ENCODE peak calls at places on chromosomes 2 and 18, in nine cellular contexts. R is SK-N-SH; D is GM12878; M is pancreas; Y is left lung; L is gastrocnemius medialis; J is CD8-positive, alpha-beta T cell; O is K562; Q is RWPE1. B is an unnamed sample.

GRCh38 chr2:113370478-113371091 is 66.9 kb upstream of the ZNG1B start:
- DNase-seq in R (peak), D (peak), M (no peak), Y (peak), L (peak), J (peak), O (peak), Q (peak), B (peak)

GRCh38 chr2:139963863-139964355 is 1183.7 kb upstream of the NXPH2 start:
- DNase-seq in R (no peak), D (no peak), M (no peak), Y (no peak), L (no peak), J (no peak), O (no peak), Q (no peak), B (no peak)

GRCh38 chr18:77650799-77651385 is 401.2 kb downstream of the GALR1 start:
- DNase-seq in R (peak), D (no peak), M (peak), Y (peak), L (peak), J (no peak), O (peak), Q (no peak), B (no peak)

GRCh38 chr18:13216092-13216582 is 2.4 kb upstream of the LDLRAD4 start:
- DNase-seq in R (peak), D (peak), M (peak), Y (peak), L (peak), J (peak), O (no peak), Q (peak), B (no peak)

GRCh38 chr2:237866119-237866621 is 6.7 kb downstream of the RAMP1 start:
- DNase-seq in R (peak), D (no peak), M (no peak), Y (no peak), L (no peak), J (no peak), O (no peak), Q (no peak), B (no peak)

GRCh38 chr2:238164906-238165287 is 6.1 kb downstream of the ERFE start:
- DNase-seq in R (peak), D (no peak), M (peak), Y (no peak), L (no peak), J (no peak), O (no peak), Q (no peak), B (no peak)

GRCh38 chr2:240248981-240249422 is 108.5 kb upstream of the OTOS start:
- DNase-seq in R (peak), D (no peak), M (peak), Y (no peak), L (no peak), J (no peak), O (no peak), Q (no peak), B (no peak)

GRCh38 chr2:63882395-63883130 is 40.9 kb downstream of the UGP2 start:
- DNase-seq in R (no peak), D (no peak), M (no peak), Y (no peak), L (no peak), J (no peak), O (no peak), Q (no peak), B (no peak)

GRCh38 chr2:177983183-177983788 is 89.3 kb downstream of the PDE11A start:
- DNase-seq in R (peak), D (no peak), M (no peak), Y (no peak), L (no peak), J (no peak), O (peak), Q (peak), B (peak)

GRCh38 chr2:58010599-58010998 is 36.0 kb upstream of the VRK2 start:
- DNase-seq in R (no peak), D (no peak), M (no peak), Y (no peak), L (no peak), J (no peak), O (no peak), Q (no peak), B (no peak)

GRCh38 chr2:241898681-241899270 is 29.2 kb downstream of the RTP5 start:
- DNase-seq in R (peak), D (no peak), M (peak), Y (no peak), L (no peak), J (no peak), O (no peak), Q (no peak), B (no peak)

GRCh38 chr2:127581516-127582490 is 46.3 kb downstream of the MYO7B start:
- DNase-seq in R (no peak), D (no peak), M (no peak), Y (no peak), L (no peak), J (no peak), O (no peak), Q (no peak), B (no peak)

GRCh38 chr2:74744731-74745505 is 89.0 kb upstream of the HK2 start:
- DNase-seq in R (no peak), D (no peak), M (no peak), Y (no peak), L (no peak), J (no peak), O (no peak), Q (no peak), B (no peak)

GRCh38 chr18:23950644-23951043 is 63.9 kb upstream of the TTC39C start:
- DNase-seq in R (no peak), D (no peak), M (no peak), Y (no peak), L (no peak), J (no peak), O (no peak), Q (no peak), B (no peak)

GRCh38 chr2:64987001-64987962 is 1.9 kb upstream of the SLC1A4 start:
- DNase-seq in R (no peak), D (peak), M (no peak), Y (no peak), L (no peak), J (no peak), O (no peak), Q (peak), B (no peak)

GRCh38 chr2:23940262-23940975 is at the start of gene UBXN2A:
- DNase-seq in R (peak), D (no peak), M (peak), Y (peak), L (peak), J (peak), O (peak), Q (peak), B (no peak)

GRCh38 chr2:46846454-46846990 is 69.1 kb downstream of the MCFD2 start:
- DNase-seq in R (no peak), D (no peak), M (no peak), Y (peak), L (no peak), J (no peak), O (no peak), Q (no peak), B (no peak)

GRCh38 chr2:20614201-20615045 is 36.5 kb downstream of the HS1BP3 start:
- DNase-seq in R (no peak), D (no peak), M (peak), Y (peak), L (no peak), J (no peak), O (no peak), Q (no peak), B (no peak)

GRCh38 chr18:37160038-37160745 is 331.3 kb downstream of the KIAA1328 start:
- DNase-seq in R (no peak), D (no peak), M (no peak), Y (no peak), L (no peak), J (no peak), O (no peak), Q (no peak), B (no peak)

GRCh38 chr18:6219116-6219717 is 195.5 kb downstream of the L3MBTL4 start:
- DNase-seq in R (peak), D (no peak), M (no peak), Y (no peak), L (no peak), J (no peak), O (peak), Q (no peak), B (peak)

GRCh38 chr18:57959278-57959677 is 84.7 kb upstream of the NEDD4L start:
- DNase-seq in R (peak), D (no peak), M (no peak), Y (peak), L (no peak), J (no peak), O (no peak), Q (peak), B (peak)

GRCh38 chr18:53739700-53740099 is 484.8 kb downstream of the MBD2 start:
- DNase-seq in R (no peak), D (no peak), M (no peak), Y (no peak), L (no peak), J (no peak), O (no peak), Q (no peak), B (no peak)

GRCh38 chr2:214311031-214311533 is 99.8 kb upstream of the VWC2L start:
- DNase-seq in R (no peak), D (peak), M (no peak), Y (no peak), L (no peak), J (peak), O (no peak), Q (no peak), B (no peak)

GRCh38 chr2:214315324-214315723 is 95.5 kb upstream of the VWC2L start:
- DNase-seq in R (no peak), D (no peak), M (no peak), Y (no peak), L (no peak), J (no peak), O (no peak), Q (no peak), B (no peak)

GRCh38 chr2:214311931-214312749 is 98.7 kb upstream of the VWC2L start:
- DNase-seq in R (no peak), D (no peak), M (no peak), Y (no peak), L (no peak), J (no peak), O (no peak), Q (peak), B (no peak)

DNA sequence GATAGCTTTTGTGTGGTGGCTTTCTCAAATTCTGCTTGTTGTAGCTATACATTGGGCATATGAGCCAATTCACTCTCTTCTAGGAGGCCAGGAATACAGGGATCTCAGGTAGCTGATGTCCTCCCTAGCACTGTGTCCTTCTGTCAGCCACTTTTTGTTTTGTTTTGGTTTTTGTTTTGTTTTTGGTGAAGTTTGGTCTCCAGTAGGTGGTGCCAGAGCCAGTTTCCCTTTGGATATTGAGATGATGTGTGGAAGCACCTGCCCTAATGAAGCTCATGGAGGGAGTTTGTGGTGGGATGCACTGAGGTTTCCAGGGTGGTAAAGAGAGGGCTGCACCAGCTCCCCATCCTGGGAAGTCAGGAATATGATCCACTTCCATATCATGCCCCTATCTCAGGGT is 100.5 kb upstream of the VWC2L start:
- DNase-seq in R (no peak), D (no peak), M (no peak), Y (no peak), L (no peak), J (no peak), O (no peak), Q (no peak), B (no peak)
- TF ChIP-seq CTCF in R (peak), D (peak), M (no peak), Y (no peak), L (no peak), J (no peak), O (no peak), Q (no peak), B (peak)

GRCh38 chr2:234425923-234426603 is 70.8 kb downstream of the ARL4C start:
- DNase-seq in R (no peak), D (peak), M (no peak), Y (no peak), L (no peak), J (peak), O (no peak), Q (no peak), B (no peak)
- H3K27ac ChIP-seq in R (no peak), D (peak), M (no peak), Y (no peak), L (no peak), J (peak), O (no peak), Q (peak), B (no peak)

GRCh38 chr2:9359463-9359862 is 63.9 kb downstream of the ITGB1BP1 start:
- DNase-seq in R (no peak), D (no peak), M (no peak), Y (no peak), L (no peak), J (no peak), O (no peak), Q (no peak), B (no peak)

GRCh38 chr2:9356336-9356735 is 67.0 kb downstream of the ITGB1BP1 start:
- DNase-seq in R (no peak), D (no peak), M (no peak), Y (no peak), L (no peak), J (no peak), O (no peak), Q (no peak), B (no peak)

GRCh38 chr2:9358846-9359245 is 64.5 kb downstream of the ITGB1BP1 start:
- DNase-seq in R (no peak), D (no peak), M (no peak), Y (no peak), L (no peak), J (no peak), O (no peak), Q (no peak), B (no peak)

GRCh38 chr2:9360701-9361100 is 62.6 kb downstream of the ITGB1BP1 start:
- DNase-seq in R (no peak), D (no peak), M (no peak), Y (no peak), L (no peak), J (no peak), O (no peak), Q (no peak), B (no peak)

DNA sequence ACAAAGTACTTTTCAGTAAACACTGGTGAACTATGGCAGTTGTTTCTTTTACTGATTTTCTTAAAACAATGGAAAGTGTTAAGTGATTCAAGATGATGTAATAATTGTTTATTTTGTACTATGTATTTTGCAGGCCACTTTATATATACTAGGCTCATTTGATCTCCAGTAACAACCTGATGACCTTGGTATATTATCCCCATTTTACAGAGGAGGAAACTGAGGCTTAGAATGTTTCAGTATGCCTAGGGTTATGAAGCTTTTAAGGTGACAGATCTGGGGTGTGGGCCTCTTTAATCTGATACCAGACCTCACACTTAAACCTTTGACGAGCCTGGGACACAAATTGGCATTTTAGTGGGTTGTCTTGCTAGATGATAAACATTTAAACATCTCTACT is 63.2 kb downstream of the ITGB1BP1 start:
- DNase-seq in R (no peak), D (no peak), M (no peak), Y (no peak), L (no peak), J (no peak), O (no peak), Q (no peak), B (no peak)
- TF ChIP-seq CTCF in R (no peak), D (no peak), M (no peak), Y (no peak), L (no peak), J (no peak), O (no peak), Q (no peak), B (no peak)

GRCh38 chr2:217086038-217086522 is 226.2 kb upstream of the TNP1 start:
- DNase-seq in R (no peak), D (no peak), M (no peak), Y (no peak), L (no peak), J (no peak), O (no peak), Q (no peak), B (no peak)
- H3K27ac ChIP-seq in R (peak), D (peak), M (no peak), Y (no peak), L (no peak), J (no peak), O (no peak), Q (no peak), B (no peak)